ENCODE peak calls at places on chromosome 16, in six cellular contexts. N is progenitor cell of endocrine pancreas, K is neural crest cell, S is Calu3, F is testis, L is nephron progenitor cell. U is an unnamed sample.
A peak's percentile ranks its signal among the peaks of the same experiment; 100 is the strongest.

GRCh38 chr16:57986196-57986595 is 14.3 kb downstream of the ZNF319 start:
- DNase-seq in L (no peak), N (no peak), S (no peak), F (no peak), K (no peak), U (no peak)

GRCh38 chr16:69870761-69871160 is 80.4 kb upstream of the CLEC18A start:
- DNase-seq in F (no peak), S (no peak), K (no peak), N (no peak), L (no peak), U (no peak)

GRCh38 chr16:21656795-21657768 is 4.7 kb upstream of the IGSF6 start:
- DNase-seq in N (no peak), F (peak; percentile 36), K (peak; percentile 36), S (peak; percentile 62), L (peak; percentile 36), U (no peak)

GRCh38 chr16:86876499-86876898 is 298.1 kb downstream of the FOXL1 start:
- DNase-seq in S (no peak), N (no peak), K (no peak), L (no peak), F (no peak), U (no peak)

GRCh38 chr16:83958137-83958810 is 5.2 kb downstream of the OSGIN1 start:
- DNase-seq in K (no peak), L (no peak), N (no peak), F (no peak), S (no peak), U (no peak)

GRCh38 chr16:66198641-66199040 is 167.8 kb upstream of the CDH5 start:
- DNase-seq in L (no peak), N (no peak), S (no peak), F (no peak), K (no peak), U (no peak)

GRCh38 chr16:50037791-50038190 is 12.8 kb downstream of the CNEP1R1 start:
- DNase-seq in L (no peak), S (no peak), F (no peak), K (no peak), N (no peak), U (no peak)

GRCh38 chr16:52825882-52826281 is 226.8 kb downstream of the CHD9NB start:
- DNase-seq in K (no peak), L (no peak), N (no peak), F (no peak), S (no peak), U (no peak)

GRCh38 chr16:84332975-84333684 is 35.2 kb upstream of the ATP2C2 start:
- DNase-seq in L (peak; percentile 15), S (no peak), K (no peak), F (no peak), N (no peak), U (no peak)

GRCh38 chr16:53159781-53160436 is 105.1 kb downstream of the CHD9 start:
- DNase-seq in L (peak; percentile 17), N (no peak), K (no peak), S (peak; percentile 15), F (no peak), U (no peak)

GRCh38 chr16:31253642-31254045 is 6.1 kb upstream of the ITGAM start:
- DNase-seq in S (no peak), K (no peak), N (no peak), F (peak; percentile 39), L (no peak), U (no peak)

GRCh38 chr16:81873843-81874752 is 95.0 kb downstream of the PLCG2 start:
- DNase-seq in L (peak; percentile 76), S (peak; percentile 83), F (peak; percentile 53), N (peak; percentile 44), K (peak; percentile 59), U (no peak)

GRCh38 chr16:85100265-85100664 is 12.0 kb downstream of the CIBAR2 start:
- DNase-seq in S (no peak), F (no peak), K (no peak), L (no peak), N (no peak), U (no peak)

GRCh38 chr16:2779151-2779920 is 2.3 kb upstream of the ELOB start:
- DNase-seq in N (no peak), F (no peak), K (no peak), L (no peak), S (no peak), U (no peak)

GRCh38 chr16:29765167-29766032 is 12.7 kb upstream of the ZG16 start:
- DNase-seq in S (peak; percentile 85), F (no peak), N (peak; percentile 44), K (no peak), L (no peak), U (no peak)

GRCh38 chr16:81623365-81624102 is 155.6 kb upstream of the PLCG2 start:
- DNase-seq in L (peak; percentile 32), K (peak; percentile 45), S (peak; percentile 66), F (peak; percentile 62), N (no peak), U (no peak)

GRCh38 chr16:57764341-57765159 is 29.0 kb downstream of the KATNB1 start:
- DNase-seq in L (peak; percentile 52), F (peak; percentile 46), S (peak; percentile 65), K (no peak), N (no peak), U (no peak)

GRCh38 chr16:57039148-57039812 is 49.9 kb downstream of the NLRC5 start:
- DNase-seq in L (no peak), K (no peak), S (no peak), N (no peak), F (no peak), U (no peak)

DNA sequence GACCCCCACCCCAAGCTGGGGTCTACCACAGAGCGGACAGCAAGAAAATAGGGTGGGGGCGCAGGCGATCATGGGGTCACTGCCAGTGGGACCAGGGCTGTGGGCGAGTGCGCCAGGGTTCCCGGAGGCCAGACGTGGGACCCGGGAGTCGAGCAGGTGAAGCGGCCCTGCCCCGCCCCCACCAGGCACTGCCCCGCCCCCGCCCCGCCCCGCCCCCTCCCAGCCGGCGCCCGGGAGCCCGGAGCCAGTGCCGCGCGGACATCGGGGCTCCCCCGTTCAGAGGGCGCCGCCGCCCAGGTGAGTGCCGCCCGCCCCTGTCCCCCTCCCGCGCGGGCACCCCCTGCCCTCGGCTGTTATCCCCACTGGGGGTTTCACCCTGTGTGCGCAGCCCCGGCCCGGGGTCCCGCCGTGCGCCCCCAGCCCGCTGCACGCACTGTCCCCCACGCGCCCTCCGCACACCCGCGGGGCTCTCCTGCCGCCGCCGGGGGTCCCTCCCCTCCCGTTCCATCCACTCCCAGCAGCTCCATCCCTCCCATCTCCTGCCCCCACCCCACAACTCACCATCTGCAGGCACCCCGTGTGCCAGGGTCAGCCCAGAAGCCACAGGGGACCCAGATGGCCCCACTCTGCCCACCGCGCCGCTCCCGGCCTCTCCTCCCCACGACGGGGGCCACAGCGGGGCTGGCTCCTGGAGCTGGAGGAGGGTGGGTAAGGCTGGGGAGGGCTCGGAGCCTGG is at the start of gene SSTR5:
- DNase-seq in L (no peak), K (no peak), S (no peak), F (no peak), N (no peak), U (no peak)
- TF ChIP-seq CTCF in L (no peak), K (no peak), S (no peak), F (no peak), N (no peak), U (no peak)

DNA sequence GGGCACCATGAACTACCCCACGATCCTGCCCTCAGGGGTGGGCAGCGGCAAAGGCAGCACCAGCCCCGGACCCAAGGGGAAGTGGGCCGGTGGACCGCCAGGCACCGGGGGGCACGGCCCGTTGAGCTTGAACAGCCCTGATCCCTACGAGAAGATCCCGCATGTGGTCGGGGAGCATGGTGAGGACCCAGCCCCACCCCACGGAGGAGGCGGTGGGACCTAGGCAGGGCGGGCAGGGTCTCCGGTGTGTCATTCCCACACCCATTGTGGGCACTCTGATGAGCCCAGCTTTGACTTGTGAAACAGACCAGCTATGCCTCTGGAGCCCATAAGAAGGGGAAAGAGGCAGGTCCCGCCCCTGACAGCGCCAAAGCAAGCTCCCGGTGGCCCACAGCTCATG is 22.8 kb downstream of the TPSG1 start:
- DNase-seq in F (no peak), N (no peak), K (no peak), L (no peak), S (no peak), U (no peak)
- TF ChIP-seq CTCF in F (no peak), N (no peak), K (no peak), L (no peak), S (no peak), U (no peak)

GRCh38 chr16:90083139-90083538 is 6.0 kb upstream of the PRDM7 start:
- DNase-seq in K (no peak), F (no peak), N (no peak), L (no peak), S (no peak), U (peak; percentile 17)

GRCh38 chr16:90078594-90078895 is 1.4 kb upstream of the PRDM7 start:
- DNase-seq in S (no peak), N (no peak), F (no peak), K (no peak), L (no peak), U (no peak)

GRCh38 chr16:90081606-90081970 is 4.5 kb upstream of the PRDM7 start:
- DNase-seq in N (no peak), S (no peak), L (peak; percentile 9), K (no peak), F (peak; percentile 42), U (no peak)

GRCh38 chr16:90077240-90077756 is at the start of gene PRDM7:
- DNase-seq in L (peak; percentile 96), S (peak; percentile 99), N (peak; percentile 95), K (peak; percentile 99), F (peak; percentile 97), U (peak; percentile 96)

GRCh38 chr16:90077757-90078593 is 844 bp upstream of the PRDM7 start:
- DNase-seq in L (peak; percentile 5), S (peak; percentile 16), N (no peak), K (no peak), F (peak; percentile 30), U (peak; percentile 75)
- TF ChIP-seq CTCF in L (no peak), S (no peak), N (no peak), K (no peak), F (no peak), U (peak; percentile 29)

GRCh38 chr16:24939224-24939623 is 75.9 kb downstream of the ARHGAP17 start:
- DNase-seq in S (no peak), F (no peak), L (no peak), K (no peak), N (no peak), U (no peak)

GRCh38 chr16:24935336-24935735 is 79.8 kb downstream of the ARHGAP17 start:
- DNase-seq in K (no peak), F (no peak), N (no peak), L (no peak), S (no peak), U (no peak)

GRCh38 chr16:24931091-24931490 is 84.1 kb downstream of the ARHGAP17 start:
- DNase-seq in K (no peak), L (no peak), F (no peak), S (no peak), N (no peak), U (no peak)

GRCh38 chr16:24939738-24940137 is 75.4 kb downstream of the ARHGAP17 start:
- DNase-seq in N (no peak), F (no peak), L (no peak), K (no peak), S (no peak), U (no peak)

GRCh38 chr16:24936151-24936550 is 79.0 kb downstream of the ARHGAP17 start:
- DNase-seq in S (no peak), N (no peak), K (no peak), L (no peak), F (no peak), U (no peak)
- TF ChIP-seq CTCF in S (no peak), N (no peak), K (no peak), L (no peak), F (no peak), U (no peak)

GRCh38 chr16:28572659-28573510 is 19.2 kb downstream of the SGF29 start:
- DNase-seq in S (no peak), K (no peak), L (peak; percentile 54), F (peak; percentile 94), N (no peak), U (no peak)
- TF ChIP-seq CTCF in S (no peak), K (no peak), L (no peak), F (no peak), N (no peak), U (no peak)